ENCODE peak calls at places on chromosomes 13 and 19, in five cellular contexts. F is heart right ventricle, I is uterus, A is cardiac fibroblast, K is cardiac muscle cell. O is an unnamed sample.
A peak's percentile ranks its signal among the peaks of the same experiment; 100 is the strongest.

GRCh38 chr19:49884109-49884508 is 6.6 kb downstream of the TBC1D17 start:
- DNase-seq in F (no peak), I (peak; percentile 13), A (no peak), K (no peak), O (no peak)

GRCh38 chr19:3061214-3062161 is 807 bp downstream of the TLE5 start:
- DNase-seq in F (peak; percentile 78), I (peak; percentile 77), A (peak; percentile 25), K (peak; percentile 30), O (no peak)

GRCh38 chr13:36157475-36157874 is 26.3 kb upstream of the DCLK1 start:
- DNase-seq in F (no peak), I (no peak), A (no peak), K (no peak), O (no peak)

GRCh38 chr13:57633950-57634828 is 2.6 kb downstream of the PCDH17 start:
- DNase-seq in F (peak; percentile 20), I (no peak), A (no peak), K (no peak), O (no peak)

GRCh38 chr13:44989941-44990340 is 603 bp downstream of the GPALPP1 start:
- DNase-seq in F (no peak), I (no peak), A (no peak), K (peak; percentile 6), O (no peak)

GRCh38 chr19:2549701-2550191 is 73.8 kb downstream of the GADD45B start:
- DNase-seq in F (peak; percentile 73), I (peak; percentile 58), A (peak; percentile 97), K (no peak), O (peak; percentile 97)

GRCh38 chr13:53490732-53491131 is 462.1 kb downstream of the OLFM4 start:
- DNase-seq in F (no peak), I (no peak), A (no peak), K (no peak), O (no peak)

GRCh38 chr19:50244695-50245094 is 41.3 kb downstream of the MYH14 start:
- DNase-seq in F (no peak), I (no peak), A (no peak), K (no peak), O (no peak)

GRCh38 chr19:18109731-18110671 is 12.4 kb downstream of the MAST3 start:
- DNase-seq in F (peak; percentile 69), I (peak; percentile 31), A (no peak), K (peak; percentile 62), O (no peak)

GRCh38 chr13:31545616-31546015 is 193.7 kb upstream of the RXFP2 start:
- DNase-seq in F (no peak), I (no peak), A (peak; percentile 48), K (no peak), O (no peak)

GRCh38 chr13:27790523-27790922 is 1.8 kb upstream of the GSX1 start:
- DNase-seq in F (no peak), I (no peak), A (no peak), K (no peak), O (no peak)

GRCh38 chr19:4967738-4968461 is 1.0 kb upstream of the KDM4B start:
- DNase-seq in F (no peak), I (no peak), A (peak; percentile 36), K (no peak), O (no peak)

GRCh38 chr13:74036373-74036772 is 97.8 kb downstream of the KLF12 start:
- DNase-seq in F (no peak), I (no peak), A (no peak), K (no peak), O (no peak)

GRCh38 chr13:52736891-52737290 is 2.7 kb downstream of the CNMD start:
- DNase-seq in F (no peak), I (no peak), A (no peak), K (no peak), O (no peak)

GRCh38 chr13:49584771-49585182 is 581 bp downstream of the RCBTB1 start:
- DNase-seq in F (no peak), I (no peak), A (peak; percentile 29), K (no peak), O (no peak)

GRCh38 chr19:2136796-2137195 is 14.6 kb downstream of the AP3D1 start:
- DNase-seq in F (no peak), I (no peak), A (no peak), K (no peak), O (no peak)

GRCh38 chr19:4538601-4538954 is 1.3 kb downstream of the LRG1 start:
- DNase-seq in F (no peak), I (no peak), A (no peak), K (no peak), O (no peak)

GRCh38 chr13:94595006-94595942 is 678 bp downstream of the TGDS start:
- DNase-seq in F (no peak), I (no peak), A (peak; percentile 42), K (peak; percentile 28), O (no peak)

GRCh38 chr13:44867825-44868224 is 121.4 kb downstream of the NUFIP1 start:
- DNase-seq in F (no peak), I (peak; percentile 43), A (no peak), K (no peak), O (no peak)

GRCh38 chr13:112251930-112252585 is 124.1 kb upstream of the SPACA7 start:
- DNase-seq in F (no peak), I (no peak), A (no peak), K (no peak), O (no peak)

GRCh38 chr13:26377038-26377437 is 123.1 kb downstream of the CDK8 start:
- DNase-seq in F (no peak), I (no peak), A (peak; percentile 50), K (peak; percentile 40), O (no peak)

GRCh38 chr19:7681336-7682174 is 922 bp downstream of the TRAPPC5 start:
- DNase-seq in F (peak; percentile 67), I (peak; percentile 55), A (peak; percentile 81), K (peak; percentile 75), O (peak; percentile 47)

GRCh38 chr13:75326173-75327131 is 155.5 kb downstream of the TBC1D4 start:
- DNase-seq in F (no peak), I (no peak), A (peak; percentile 66), K (no peak), O (peak; percentile 20)

GRCh38 chr19:20269461-20269860 is 102.4 kb downstream of the ZNF486 start:
- DNase-seq in F (no peak), I (no peak), A (no peak), K (no peak), O (no peak)

GRCh38 chr19:43774103-43774939 is 6.5 kb downstream of the KCNN4 start:
- DNase-seq in F (peak; percentile 65), I (peak; percentile 61), A (peak; percentile 71), K (peak; percentile 86), O (no peak)
- H3K4me3 ChIP-seq in F (peak overlapping the region; percentile 21), I (peak overlapping the region; percentile 11), A (peak overlapping the region; percentile 4), K (peak overlapping the region; percentile 6), O (peak overlapping the region; percentile 22)

DNA sequence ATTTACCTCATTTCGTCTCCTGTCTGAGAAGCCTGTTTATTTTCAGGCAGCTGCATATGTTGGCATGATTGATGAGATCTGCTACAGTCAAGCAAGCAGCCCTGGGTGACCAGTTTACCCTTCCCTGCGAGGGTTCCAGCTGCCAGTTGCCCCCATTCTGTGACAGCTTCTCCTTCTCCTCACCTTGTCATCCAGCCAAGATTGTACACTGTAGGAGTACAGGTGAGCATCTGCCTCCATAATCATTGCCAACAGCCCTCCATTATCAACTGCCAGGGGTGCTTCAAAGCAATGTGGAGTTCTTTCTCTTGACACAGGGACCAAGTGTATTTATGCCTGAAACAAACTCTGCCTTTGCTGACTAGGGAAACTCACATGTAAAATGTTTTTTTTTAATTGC is 1979.8 kb upstream of the PRR20A start:
- DNase-seq in F (no peak), I (no peak), A (no peak), K (peak; percentile 1), O (no peak)
- H3K4me3 ChIP-seq in F (no peak overlapping the region), I (no peak overlapping the region), A (no peak overlapping the region), K (no peak overlapping the region), O (no peak overlapping the region)

GRCh38 chr19:42306646-42307045 is 4.2 kb upstream of the PAFAH1B3 start:
- DNase-seq in F (no peak), I (no peak), A (no peak), K (no peak), O (no peak)

GRCh38 chr19:42303876-42304275 is 1.5 kb upstream of the PAFAH1B3 start:
- DNase-seq in F (no peak), I (no peak), A (no peak), K (no peak), O (no peak)

GRCh38 chr19:42301646-42302204 is at the start of gene PRR19:
- DNase-seq in F (no peak), I (no peak), A (no peak), K (no peak), O (no peak)

GRCh38 chr19:42303101-42303464 is 659 bp upstream of the PAFAH1B3 start:
- DNase-seq in F (no peak), I (no peak), A (no peak), K (no peak), O (no peak)
- H3K4me3 ChIP-seq in F (no peak overlapping the region), I (peak overlapping the region; percentile 48), A (no peak overlapping the region), K (no peak overlapping the region), O (peak overlapping the region; percentile 76)

GRCh38 chr13:20230913-20231838 is 943 bp downstream of the GJB6 start:
- DNase-seq in F (no peak), I (no peak), A (no peak), K (no peak), O (no peak)
- H3K4me3 ChIP-seq in F (peak overlapping the region; percentile 21), I (no peak overlapping the region), A (no peak overlapping the region), K (peak overlapping the region; percentile 39), O (peak overlapping the region; percentile 20)

GRCh38 chr13:39397866-39398265 is 205.1 kb downstream of the LHFPL6 start:
- DNase-seq in F (no peak), I (peak; percentile 28), A (no peak), K (no peak), O (no peak)

GRCh38 chr13:39397221-39397620 is 205.8 kb downstream of the LHFPL6 start:
- DNase-seq in F (no peak), I (no peak), A (no peak), K (no peak), O (no peak)

GRCh38 chr13:39394811-39395685 is 207.9 kb downstream of the LHFPL6 start:
- DNase-seq in F (no peak), I (no peak), A (no peak), K (peak; percentile 15), O (no peak)
- H3K4me3 ChIP-seq in F (no peak overlapping the region), I (no peak overlapping the region), A (no peak overlapping the region), K (no peak overlapping the region), O (no peak overlapping the region)

GRCh38 chr13:23572836-23573235 is 2.6 kb downstream of the TNFRSF19 start:
- DNase-seq in F (no peak), I (no peak), A (no peak), K (no peak), O (no peak)
- H3K4me3 ChIP-seq in F (peak overlapping the region; percentile 38), I (no peak overlapping the region), A (no peak overlapping the region), K (peak overlapping the region; percentile 82), O (no peak overlapping the region)

DNA sequence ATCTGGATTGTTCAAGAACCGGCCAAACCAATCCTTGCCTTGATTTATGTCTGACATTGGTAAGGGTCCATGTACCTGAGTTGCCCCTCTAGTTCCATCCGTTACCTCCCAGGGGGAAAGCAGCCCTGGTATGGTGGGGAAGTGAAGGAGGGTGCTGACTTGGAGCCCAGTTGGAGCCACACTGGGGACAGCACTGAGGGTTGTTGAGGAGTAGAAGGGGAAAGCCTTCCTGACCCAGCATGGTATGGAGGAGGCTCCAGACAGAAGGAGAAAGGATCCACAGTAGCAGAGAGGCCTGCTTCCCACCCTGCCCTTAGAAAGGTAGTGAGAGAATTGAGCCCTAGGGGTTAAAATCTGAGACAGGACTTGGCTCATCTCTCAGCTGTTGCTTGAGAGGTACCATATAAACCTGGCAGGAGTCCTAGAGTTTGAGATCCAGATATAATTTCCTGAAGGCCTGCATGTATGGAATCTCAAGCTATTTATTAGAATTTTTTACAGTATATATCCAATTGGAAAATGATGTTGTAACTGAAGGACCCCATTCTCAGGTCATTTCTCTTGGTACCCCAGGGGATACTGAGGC is 16.7 kb upstream of the FCGBP start:
- DNase-seq in F (no peak), I (no peak), A (no peak), K (no peak), O (no peak)
- H3K4me3 ChIP-seq in F (no peak overlapping the region), I (no peak overlapping the region), A (no peak overlapping the region), K (no peak overlapping the region), O (no peak overlapping the region)